ENCODE peak calls at places on chromosomes 1 and 21, in ten cellular contexts. One of them, this sample, is unnamed.

GRCh38 chr1:60470231-60470630 is 396.7 kb upstream of the C1orf87 start:
- DNase-seq in AG20443: no peak
- DNase-seq in SJCRH30: no peak
- DNase-seq in nephron progenitor cell: no peak
- DNase-seq in left ventricle myocardium inferior: no peak
- DNase-seq in cardiac muscle cell: peak
- DNase-seq in left cardiac atrium: no peak
- DNase-seq in GDM1: no peak
- DNase-seq in CD4-positive, alpha-beta T cell: no peak
- DNase-seq in naive B cell: no peak
- DNase-seq in this sample: no peak

GRCh38 chr1:44616991-44617702 is 57.1 kb downstream of the TMEM53 start:
- DNase-seq in AG20443: peak
- DNase-seq in SJCRH30: no peak
- DNase-seq in nephron progenitor cell: peak
- DNase-seq in left ventricle myocardium inferior: no peak
- DNase-seq in cardiac muscle cell: peak
- DNase-seq in left cardiac atrium: peak
- DNase-seq in GDM1: no peak
- DNase-seq in CD4-positive, alpha-beta T cell: no peak
- DNase-seq in naive B cell: no peak
- DNase-seq in this sample: no peak

GRCh38 chr1:87437663-87438295 is 109.1 kb downstream of the LMO4 start:
- DNase-seq in AG20443: no peak
- DNase-seq in SJCRH30: no peak
- DNase-seq in nephron progenitor cell: no peak
- DNase-seq in left ventricle myocardium inferior: no peak
- DNase-seq in cardiac muscle cell: no peak
- DNase-seq in left cardiac atrium: no peak
- DNase-seq in GDM1: no peak
- DNase-seq in CD4-positive, alpha-beta T cell: no peak
- DNase-seq in naive B cell: no peak
- DNase-seq in this sample: no peak

GRCh38 chr21:43669828-43670605 is 10.7 kb downstream of the RRP1B start:
- DNase-seq in AG20443: no peak
- DNase-seq in SJCRH30: no peak
- DNase-seq in nephron progenitor cell: no peak
- DNase-seq in left ventricle myocardium inferior: no peak
- DNase-seq in cardiac muscle cell: no peak
- DNase-seq in left cardiac atrium: no peak
- DNase-seq in GDM1: no peak
- DNase-seq in CD4-positive, alpha-beta T cell: no peak
- DNase-seq in naive B cell: no peak
- DNase-seq in this sample: no peak

GRCh38 chr1:226870026-226870322 is 442 bp upstream of the PSEN2 start:
- DNase-seq in AG20443: no peak
- DNase-seq in SJCRH30: no peak
- DNase-seq in nephron progenitor cell: no peak
- DNase-seq in left ventricle myocardium inferior: no peak
- DNase-seq in cardiac muscle cell: no peak
- DNase-seq in left cardiac atrium: no peak
- DNase-seq in GDM1: no peak
- DNase-seq in CD4-positive, alpha-beta T cell: no peak
- DNase-seq in naive B cell: no peak
- DNase-seq in this sample: no peak

GRCh38 chr21:36699026-36699545 is at the start of gene SIM2:
- DNase-seq in AG20443: peak
- DNase-seq in SJCRH30: no peak
- DNase-seq in nephron progenitor cell: no peak
- DNase-seq in left ventricle myocardium inferior: no peak
- DNase-seq in cardiac muscle cell: peak
- DNase-seq in left cardiac atrium: peak
- DNase-seq in GDM1: no peak
- DNase-seq in CD4-positive, alpha-beta T cell: no peak
- DNase-seq in naive B cell: no peak
- DNase-seq in this sample: peak

GRCh38 chr21:46325073-46325912 is 1.3 kb downstream of the PCNT start:
- DNase-seq in AG20443: peak
- DNase-seq in SJCRH30: peak
- DNase-seq in nephron progenitor cell: peak
- DNase-seq in left ventricle myocardium inferior: peak
- DNase-seq in cardiac muscle cell: peak
- DNase-seq in left cardiac atrium: peak
- DNase-seq in GDM1: peak
- DNase-seq in CD4-positive, alpha-beta T cell: peak
- DNase-seq in naive B cell: peak
- DNase-seq in this sample: peak

GRCh38 chr1:7770939-7771672 is at the start of gene VAMP3:
- DNase-seq in AG20443: peak
- DNase-seq in SJCRH30: peak
- DNase-seq in nephron progenitor cell: peak
- DNase-seq in left ventricle myocardium inferior: peak
- DNase-seq in cardiac muscle cell: peak
- DNase-seq in left cardiac atrium: peak
- DNase-seq in GDM1: peak
- DNase-seq in CD4-positive, alpha-beta T cell: peak
- DNase-seq in naive B cell: peak
- DNase-seq in this sample: peak

GRCh38 chr1:207309775-207310273 is 11.7 kb upstream of the CD55 start:
- DNase-seq in AG20443: peak
- DNase-seq in SJCRH30: peak
- DNase-seq in nephron progenitor cell: no peak
- DNase-seq in left ventricle myocardium inferior: no peak
- DNase-seq in cardiac muscle cell: peak
- DNase-seq in left cardiac atrium: peak
- DNase-seq in GDM1: no peak
- DNase-seq in CD4-positive, alpha-beta T cell: no peak
- DNase-seq in naive B cell: no peak
- DNase-seq in this sample: peak

GRCh38 chr1:160366731-160367515 is at the start of gene NHLH1:
- DNase-seq in AG20443: no peak
- DNase-seq in SJCRH30: peak
- DNase-seq in nephron progenitor cell: no peak
- DNase-seq in left ventricle myocardium inferior: no peak
- DNase-seq in cardiac muscle cell: no peak
- DNase-seq in left cardiac atrium: no peak
- DNase-seq in GDM1: no peak
- DNase-seq in CD4-positive, alpha-beta T cell: no peak
- DNase-seq in naive B cell: no peak
- DNase-seq in this sample: peak

GRCh38 chr1:229093546-229094336 is 177.2 kb upstream of the RAB4A start:
- DNase-seq in AG20443: no peak
- DNase-seq in SJCRH30: no peak
- DNase-seq in nephron progenitor cell: no peak
- DNase-seq in left ventricle myocardium inferior: no peak
- DNase-seq in cardiac muscle cell: no peak
- DNase-seq in left cardiac atrium: no peak
- DNase-seq in GDM1: no peak
- DNase-seq in CD4-positive, alpha-beta T cell: no peak
- DNase-seq in naive B cell: no peak
- DNase-seq in this sample: no peak

GRCh38 chr1:12275370-12275769 is 45.5 kb downstream of the VPS13D start:
- DNase-seq in AG20443: peak
- DNase-seq in SJCRH30: peak
- DNase-seq in nephron progenitor cell: peak
- DNase-seq in left ventricle myocardium inferior: peak
- DNase-seq in cardiac muscle cell: peak
- DNase-seq in left cardiac atrium: no peak
- DNase-seq in GDM1: no peak
- DNase-seq in CD4-positive, alpha-beta T cell: peak
- DNase-seq in naive B cell: peak
- DNase-seq in this sample: peak

GRCh38 chr1:56418047-56418680 is 161.2 kb downstream of the PLPP3 start:
- DNase-seq in AG20443: no peak
- DNase-seq in SJCRH30: no peak
- DNase-seq in nephron progenitor cell: no peak
- DNase-seq in left ventricle myocardium inferior: no peak
- DNase-seq in cardiac muscle cell: no peak
- DNase-seq in left cardiac atrium: peak
- DNase-seq in GDM1: no peak
- DNase-seq in CD4-positive, alpha-beta T cell: no peak
- DNase-seq in naive B cell: no peak
- DNase-seq in this sample: no peak

GRCh38 chr1:207672525-207673130 is 27.7 kb downstream of the CR1L start:
- DNase-seq in AG20443: no peak
- DNase-seq in SJCRH30: peak
- DNase-seq in nephron progenitor cell: no peak
- DNase-seq in left ventricle myocardium inferior: no peak
- DNase-seq in cardiac muscle cell: no peak
- DNase-seq in left cardiac atrium: no peak
- DNase-seq in GDM1: peak
- DNase-seq in CD4-positive, alpha-beta T cell: no peak
- DNase-seq in naive B cell: no peak
- DNase-seq in this sample: peak

GRCh38 chr1:52842643-52843310 is at the start of gene ZYG11A:
- DNase-seq in AG20443: peak
- DNase-seq in SJCRH30: no peak
- DNase-seq in nephron progenitor cell: peak
- DNase-seq in left ventricle myocardium inferior: peak
- DNase-seq in cardiac muscle cell: peak
- DNase-seq in left cardiac atrium: peak
- DNase-seq in GDM1: peak
- DNase-seq in CD4-positive, alpha-beta T cell: peak
- DNase-seq in naive B cell: peak
- DNase-seq in this sample: peak

GRCh38 chr21:43938751-43939442 is 73.2 kb upstream of the TRAPPC10 start:
- DNase-seq in AG20443: peak
- DNase-seq in SJCRH30: no peak
- DNase-seq in nephron progenitor cell: peak
- DNase-seq in left ventricle myocardium inferior: peak
- DNase-seq in cardiac muscle cell: peak
- DNase-seq in left cardiac atrium: peak
- DNase-seq in GDM1: peak
- DNase-seq in CD4-positive, alpha-beta T cell: peak
- DNase-seq in naive B cell: peak
- DNase-seq in this sample: peak

GRCh38 chr1:156114919-156115513 is 505 bp downstream of the LMNA start:
- DNase-seq in AG20443: no peak
- DNase-seq in SJCRH30: no peak
- DNase-seq in nephron progenitor cell: no peak
- DNase-seq in left ventricle myocardium inferior: peak
- DNase-seq in cardiac muscle cell: peak
- DNase-seq in left cardiac atrium: no peak
- DNase-seq in GDM1: no peak
- DNase-seq in CD4-positive, alpha-beta T cell: no peak
- DNase-seq in naive B cell: no peak
- DNase-seq in this sample: no peak

GRCh38 chr1:85650645-85651044 is 57.6 kb downstream of the ZNHIT6 start:
- DNase-seq in AG20443: no peak
- DNase-seq in SJCRH30: no peak
- DNase-seq in nephron progenitor cell: no peak
- DNase-seq in left ventricle myocardium inferior: no peak
- DNase-seq in cardiac muscle cell: no peak
- DNase-seq in left cardiac atrium: no peak
- DNase-seq in GDM1: no peak
- DNase-seq in CD4-positive, alpha-beta T cell: no peak
- DNase-seq in naive B cell: no peak
- DNase-seq in this sample: no peak

GRCh38 chr1:70706381-70707173 is 295.5 kb downstream of the CTH start:
- DNase-seq in AG20443: peak
- DNase-seq in SJCRH30: no peak
- DNase-seq in nephron progenitor cell: peak
- DNase-seq in left ventricle myocardium inferior: no peak
- DNase-seq in cardiac muscle cell: no peak
- DNase-seq in left cardiac atrium: peak
- DNase-seq in GDM1: no peak
- DNase-seq in CD4-positive, alpha-beta T cell: no peak
- DNase-seq in naive B cell: no peak
- DNase-seq in this sample: no peak

GRCh38 chr1:8404450-8405370 is 86.8 kb downstream of the SLC45A1 start:
- DNase-seq in AG20443: no peak
- DNase-seq in SJCRH30: no peak
- DNase-seq in nephron progenitor cell: no peak
- DNase-seq in left ventricle myocardium inferior: no peak
- DNase-seq in cardiac muscle cell: no peak
- DNase-seq in left cardiac atrium: no peak
- DNase-seq in GDM1: no peak
- DNase-seq in CD4-positive, alpha-beta T cell: no peak
- DNase-seq in naive B cell: no peak
- DNase-seq in this sample: no peak

GRCh38 chr1:186659946-186660472 is 20.2 kb downstream of the PTGS2 start:
- DNase-seq in AG20443: no peak
- DNase-seq in SJCRH30: no peak
- DNase-seq in nephron progenitor cell: no peak
- DNase-seq in left ventricle myocardium inferior: no peak
- DNase-seq in cardiac muscle cell: no peak
- DNase-seq in left cardiac atrium: no peak
- DNase-seq in GDM1: no peak
- DNase-seq in CD4-positive, alpha-beta T cell: no peak
- DNase-seq in naive B cell: no peak
- DNase-seq in this sample: no peak

GRCh38 chr1:213303286-213303685 is 252.2 kb downstream of the RPS6KC1 start:
- DNase-seq in AG20443: no peak
- DNase-seq in SJCRH30: no peak
- DNase-seq in nephron progenitor cell: peak
- DNase-seq in left ventricle myocardium inferior: no peak
- DNase-seq in cardiac muscle cell: peak
- DNase-seq in left cardiac atrium: no peak
- DNase-seq in GDM1: no peak
- DNase-seq in CD4-positive, alpha-beta T cell: no peak
- DNase-seq in naive B cell: no peak
- DNase-seq in this sample: no peak

GRCh38 chr21:31041295-31042079 is 3.2 kb upstream of the KRTAP19-8 start:
- DNase-seq in AG20443: no peak
- DNase-seq in SJCRH30: no peak
- DNase-seq in nephron progenitor cell: no peak
- DNase-seq in left ventricle myocardium inferior: no peak
- DNase-seq in cardiac muscle cell: no peak
- DNase-seq in left cardiac atrium: no peak
- DNase-seq in GDM1: no peak
- DNase-seq in CD4-positive, alpha-beta T cell: no peak
- DNase-seq in naive B cell: no peak
- DNase-seq in this sample: no peak

GRCh38 chr1:20233394-20233793 is 47.1 kb upstream of the PLA2G2C start:
- DNase-seq in AG20443: peak
- DNase-seq in SJCRH30: no peak
- DNase-seq in nephron progenitor cell: no peak
- DNase-seq in left ventricle myocardium inferior: no peak
- DNase-seq in cardiac muscle cell: peak
- DNase-seq in left cardiac atrium: no peak
- DNase-seq in GDM1: no peak
- DNase-seq in CD4-positive, alpha-beta T cell: no peak
- DNase-seq in naive B cell: no peak
- DNase-seq in this sample: no peak

GRCh38 chr1:184212649-184213314 is 161.3 kb downstream of the TSEN15 start:
- DNase-seq in AG20443: peak
- DNase-seq in SJCRH30: no peak
- DNase-seq in nephron progenitor cell: no peak
- DNase-seq in left ventricle myocardium inferior: no peak
- DNase-seq in cardiac muscle cell: peak
- DNase-seq in left cardiac atrium: no peak
- DNase-seq in GDM1: no peak
- DNase-seq in CD4-positive, alpha-beta T cell: no peak
- DNase-seq in naive B cell: no peak
- DNase-seq in this sample: no peak

GRCh38 chr1:201850053-201850397 is 21.1 kb downstream of the IPO9 start:
- DNase-seq in AG20443: peak
- DNase-seq in SJCRH30: peak
- DNase-seq in nephron progenitor cell: no peak
- DNase-seq in left ventricle myocardium inferior: peak
- DNase-seq in cardiac muscle cell: peak
- DNase-seq in left cardiac atrium: peak
- DNase-seq in GDM1: no peak
- DNase-seq in CD4-positive, alpha-beta T cell: no peak
- DNase-seq in naive B cell: no peak
- DNase-seq in this sample: no peak

GRCh38 chr21:14603202-14603601 is 57.1 kb upstream of the SAMSN1 start:
- DNase-seq in AG20443: no peak
- DNase-seq in SJCRH30: no peak
- DNase-seq in nephron progenitor cell: no peak
- DNase-seq in left ventricle myocardium inferior: no peak
- DNase-seq in cardiac muscle cell: peak
- DNase-seq in left cardiac atrium: no peak
- DNase-seq in GDM1: no peak
- DNase-seq in CD4-positive, alpha-beta T cell: no peak
- DNase-seq in naive B cell: no peak
- DNase-seq in this sample: no peak

GRCh38 chr1:226602186-226603029 is 53.8 kb downstream of the STUM start:
- DNase-seq in AG20443: peak
- DNase-seq in SJCRH30: no peak
- DNase-seq in nephron progenitor cell: peak
- DNase-seq in left ventricle myocardium inferior: peak
- DNase-seq in cardiac muscle cell: peak
- DNase-seq in left cardiac atrium: peak
- DNase-seq in GDM1: no peak
- DNase-seq in CD4-positive, alpha-beta T cell: no peak
- DNase-seq in naive B cell: no peak
- DNase-seq in this sample: no peak